ENCODE peak calls at places on chromosomes 2 and 18, in ten cellular contexts. F is ascending aorta, H is uterus, E is transverse colon, L is psoas muscle, Y is tibial artery, D is H1, S is left ventricle myocardium inferior, Q is body of pancreas, M is tibial nerve. T is an unnamed sample.

GRCh38 chr2:241940329-241940728 is 70.8 kb downstream of the RTP5 start:
- DNase-seq in D (no peak), S (no peak), L (no peak), F (no peak), Q (no peak), M (no peak), H (no peak), Y (no peak), E (no peak), T (no peak)

GRCh38 chr2:33204945-33205344 is 258.2 kb downstream of the LTBP1 start:
- DNase-seq in E (no peak), L (no peak), Q (no peak), S (no peak), H (no peak), M (no peak), D (no peak), Y (no peak), F (no peak), T (no peak)

GRCh38 chr2:11712866-11713265 is 33.6 kb upstream of the LPIN1 start:
- DNase-seq in L (no peak), D (no peak), M (no peak), S (no peak), Q (no peak), F (no peak), E (no peak), Y (no peak), H (no peak), T (no peak)

GRCh38 chr18:58502628-58503027 is 126.3 kb downstream of the ALPK2 start:
- DNase-seq in F (no peak), M (no peak), S (no peak), D (no peak), L (no peak), H (no peak), Y (no peak), Q (no peak), E (no peak), T (no peak)

GRCh38 chr2:57156231-57156924 is 890.2 kb upstream of the VRK2 start:
- DNase-seq in S (no peak), D (no peak), M (no peak), H (no peak), Y (no peak), Q (no peak), E (no peak), F (no peak), L (no peak), T (no peak)

GRCh38 chr2:128736689-128737545 is 418.2 kb upstream of the HS6ST1 start:
- DNase-seq in Y (peak; percentile 87), M (peak; percentile 77), E (peak; percentile 69), L (peak; percentile 90), F (peak; percentile 87), S (peak; percentile 80), H (peak; percentile 68), Q (peak; percentile 90), D (peak; percentile 95), T (peak; percentile 83)

GRCh38 chr18:77059294-77059916 is 73.2 kb downstream of the MBP start:
- DNase-seq in D (no peak), S (no peak), E (no peak), Y (no peak), M (peak; percentile 67), F (no peak), L (no peak), H (no peak), Q (no peak), T (no peak)

GRCh38 chr2:20590704-20591515 is 60.0 kb downstream of the HS1BP3 start:
- DNase-seq in D (no peak), Y (peak; percentile 55), F (peak; percentile 50), L (peak; percentile 39), M (no peak), S (peak; percentile 67), Q (no peak), H (peak; percentile 20), E (peak; percentile 6), T (no peak)

GRCh38 chr18:6547476-6547875 is 132.8 kb upstream of the L3MBTL4 start:
- DNase-seq in H (no peak), E (no peak), L (no peak), Y (no peak), S (no peak), D (no peak), M (no peak), Q (no peak), F (no peak), T (no peak)

GRCh38 chr2:121375621-121376159 is 90.7 kb upstream of the TFCP2L1 start:
- DNase-seq in F (no peak), L (no peak), D (no peak), E (no peak), H (no peak), Y (no peak), S (no peak), Q (no peak), M (no peak), T (no peak)

GRCh38 chr2:46716806-46717732 is 198.5 kb downstream of the MCFD2 start:
- DNase-seq in H (no peak), M (no peak), Y (no peak), F (no peak), E (no peak), S (no peak), Q (no peak), D (no peak), L (no peak), T (no peak)

DNA sequence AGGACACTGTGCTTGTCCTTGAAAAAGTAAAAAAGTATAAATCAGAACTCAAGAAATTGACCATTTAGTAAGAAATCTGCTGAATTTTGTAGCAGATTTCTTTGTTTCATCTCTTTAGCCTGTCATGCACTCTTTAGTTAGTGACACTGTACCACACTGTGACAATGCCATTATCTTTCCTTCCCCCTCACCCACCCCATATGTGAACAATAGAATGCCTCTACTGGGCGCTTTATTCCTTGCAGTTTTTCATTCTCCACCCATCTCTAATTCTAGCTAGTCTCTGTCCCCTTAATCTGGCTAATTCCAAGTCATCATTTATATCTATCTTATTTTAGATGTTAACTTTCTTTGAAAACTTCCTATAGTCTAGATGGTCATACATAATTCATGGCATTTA is 241.0 kb downstream of the LRP1B start:
- DNase-seq in S (no peak), Q (no peak), M (no peak), H (no peak), L (no peak), Y (no peak), D (no peak), F (no peak), E (no peak), T (no peak)
- H3K27ac ChIP-seq in S (no peak overlapping the region), Q (no peak overlapping the region), M (no peak overlapping the region), H (no peak overlapping the region), L (no peak overlapping the region), Y (no peak overlapping the region), D (no peak overlapping the region), F (no peak overlapping the region), E (no peak overlapping the region), T (peak overlapping the region; percentile 92)

GRCh38 chr2:98148968-98149697 is 62.2 kb downstream of the VWA3B start:
- DNase-seq in Y (no peak), M (no peak), S (no peak), L (no peak), D (no peak), Q (peak; percentile 60), E (no peak), H (no peak), F (peak; percentile 82), T (no peak)

GRCh38 chr2:98155291-98155690 is 68.3 kb downstream of the VWA3B start:
- DNase-seq in Q (no peak), D (no peak), S (no peak), L (no peak), H (no peak), E (no peak), F (no peak), M (no peak), Y (no peak), T (no peak)

GRCh38 chr2:98157557-98157956 is 70.6 kb downstream of the VWA3B start:
- DNase-seq in Q (no peak), E (no peak), Y (no peak), L (no peak), D (peak; percentile 53), F (no peak), H (no peak), M (no peak), S (no peak), T (no peak)

GRCh38 chr2:98155721-98156120 is 68.8 kb downstream of the VWA3B start:
- DNase-seq in L (no peak), Q (no peak), F (no peak), H (no peak), S (no peak), E (no peak), M (no peak), Y (no peak), D (no peak), T (no peak)

DNA sequence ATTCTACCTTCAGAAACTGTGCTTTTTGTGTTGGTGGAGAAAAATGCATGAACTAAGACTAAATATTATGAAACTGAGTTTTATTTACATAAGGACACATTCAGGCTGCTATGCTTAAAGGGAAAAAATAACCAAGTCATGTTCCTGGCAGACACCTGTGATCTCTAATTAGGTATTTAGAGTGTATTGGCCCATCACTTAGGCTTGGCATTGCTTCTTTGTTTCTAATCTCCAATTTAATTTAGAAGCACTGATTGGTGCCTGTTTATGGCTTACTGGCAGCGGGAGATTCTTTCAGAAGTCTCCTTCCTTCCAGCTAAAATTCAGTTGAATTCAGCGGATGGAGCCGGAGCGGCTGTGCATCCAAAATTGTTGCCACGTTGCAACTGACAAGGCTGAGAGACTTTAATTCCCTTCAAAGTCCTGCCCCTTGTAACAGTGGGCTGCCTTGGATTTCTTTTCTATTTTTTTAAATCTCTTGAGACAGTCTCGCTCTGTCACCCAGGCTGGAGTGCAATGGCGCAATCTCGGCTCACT is 66.5 kb downstream of the VWA3B start:
- DNase-seq in F (no peak), E (no peak), Q (no peak), S (no peak), Y (no peak), L (no peak), M (no peak), D (no peak), H (no peak), T (no peak)
- H3K27ac ChIP-seq in F (peak overlapping the region; percentile 63), E (no peak overlapping the region), Q (no peak overlapping the region), S (peak overlapping the region; percentile 82), Y (peak overlapping the region; percentile 46), L (no peak overlapping the region), M (no peak overlapping the region), D (no peak overlapping the region), H (no peak overlapping the region), T (peak overlapping the region; percentile 20)

GRCh38 chr2:119694994-119695521 is 16.1 kb downstream of the TMEM177 start:
- DNase-seq in S (no peak), E (no peak), Y (no peak), D (no peak), F (no peak), L (no peak), Q (peak; percentile 25), H (no peak), M (no peak), T (no peak)
- H3K27ac ChIP-seq in S (no peak overlapping the region), E (no peak overlapping the region), Y (no peak overlapping the region), D (no peak overlapping the region), F (no peak overlapping the region), L (no peak overlapping the region), Q (peak overlapping the region; percentile 25), H (no peak overlapping the region), M (no peak overlapping the region), T (peak overlapping the region; percentile 53)

GRCh38 chr2:98134138-98134537 is 47.2 kb downstream of the VWA3B start:
- DNase-seq in H (no peak), S (peak; percentile 33), F (peak; percentile 64), M (peak; percentile 21), E (no peak), Q (no peak), D (no peak), L (peak; percentile 64), Y (no peak), T (no peak)
- H3K27ac ChIP-seq in H (no peak overlapping the region), S (peak overlapping the region; percentile 57), F (no peak overlapping the region), M (peak overlapping the region; percentile 79), E (no peak overlapping the region), Q (no peak overlapping the region), D (no peak overlapping the region), L (peak overlapping the region; percentile 63), Y (no peak overlapping the region), T (no peak overlapping the region)

T was measured in dorsolateral prefrontal cortex.